ENCODE peak calls at places on chromosomes 1 and 21, in ten cellular contexts. D is sigmoid colon, P is colonic mucosa, W is cardiac muscle cell, Z is HL-60, Y is IMR-90, C is RWPE2, H is tibial artery, R is left ventricle myocardium inferior, X is endodermal cell. A is an unnamed sample.

GRCh38 chr1:89203166-89203565 is 4.4 kb upstream of the GBP4 start:
- DNase-seq in D (no peak), P (no peak), W (no peak), Z (no peak), Y (no peak), C (no peak), H (no peak), R (no peak), X (no peak), A (no peak)

GRCh38 chr1:15916417-15916816 is 59.5 kb downstream of the ZBTB17 start:
- DNase-seq in D (no peak), P (no peak), W (no peak), Z (no peak), Y (peak; percentile 63), C (no peak), H (no peak), R (no peak), X (no peak), A (no peak)

GRCh38 chr1:112689842-112690237 is 15.4 kb downstream of the MOV10 start:
- DNase-seq in D (no peak), P (no peak), W (no peak), Z (no peak), Y (no peak), C (no peak), H (no peak), R (no peak), X (no peak), A (no peak)

GRCh38 chr1:26132128-26132824 is 20.7 kb downstream of the PDIK1L start:
- DNase-seq in D (no peak), P (peak; percentile 53), W (no peak), Z (no peak), Y (no peak), C (no peak), H (no peak), R (no peak), X (peak; percentile 73), A (no peak)

GRCh38 chr21:25639922-25640670 is 1.0 kb downstream of the JAM2 start:
- DNase-seq in D (peak; percentile 73), P (peak; percentile 22), W (no peak), Z (no peak), Y (no peak), C (no peak), H (no peak), R (peak; percentile 38), X (peak; percentile 75), A (peak; percentile 64)

GRCh38 chr1:181094813-181095212 is 6.3 kb downstream of the IER5 start:
- DNase-seq in D (peak; percentile 76), P (no peak), W (peak; percentile 96), Z (no peak), Y (peak; percentile 91), C (no peak), H (no peak), R (no peak), X (no peak), A (no peak)

GRCh38 chr1:180424848-180425457 is 77.4 kb downstream of the ACBD6 start:
- DNase-seq in D (no peak), P (no peak), W (no peak), Z (no peak), Y (no peak), C (no peak), H (no peak), R (no peak), X (no peak), A (no peak)

GRCh38 chr1:246139745-246140182 is 367.3 kb downstream of the SMYD3 start:
- DNase-seq in D (no peak), P (no peak), W (peak; percentile 34), Z (no peak), Y (peak; percentile 93), C (no peak), H (no peak), R (no peak), X (no peak), A (no peak)

GRCh38 chr1:88877382-88877825 is 14.0 kb downstream of the GTF2B start:
- DNase-seq in D (no peak), P (no peak), W (peak; percentile 41), Z (no peak), Y (peak; percentile 61), C (no peak), H (no peak), R (no peak), X (peak; percentile 45), A (no peak)

GRCh38 chr21:35257413-35257812 is 208.3 kb upstream of the RUNX1 start:
- DNase-seq in D (peak; percentile 68), P (peak; percentile 51), W (peak; percentile 95), Z (no peak), Y (peak; percentile 96), C (peak; percentile 70), H (peak; percentile 72), R (peak; percentile 42), X (no peak), A (no peak)

GRCh38 chr1:50424045-50424939 is 1.0 kb upstream of the DMRTA2 start:
- DNase-seq in D (no peak), P (no peak), W (no peak), Z (no peak), Y (no peak), C (no peak), H (no peak), R (no peak), X (no peak), A (no peak)

GRCh38 chr1:50796277-50796676 is 163.8 kb downstream of the FAF1 start:
- DNase-seq in D (no peak), P (no peak), W (peak; percentile 9), Z (no peak), Y (no peak), C (no peak), H (no peak), R (no peak), X (no peak), A (no peak)

GRCh38 chr1:31421404-31422040 is 8.5 kb downstream of the SERINC2 start:
- DNase-seq in D (no peak), P (no peak), W (peak; percentile 49), Z (no peak), Y (peak; percentile 32), C (no peak), H (no peak), R (no peak), X (peak; percentile 86), A (no peak)

GRCh38 chr1:43766086-43766784 is 58.9 kb downstream of the ST3GAL3 start:
- DNase-seq in D (no peak), P (no peak), W (no peak), Z (no peak), Y (no peak), C (no peak), H (no peak), R (no peak), X (peak; percentile 85), A (no peak)

DNA sequence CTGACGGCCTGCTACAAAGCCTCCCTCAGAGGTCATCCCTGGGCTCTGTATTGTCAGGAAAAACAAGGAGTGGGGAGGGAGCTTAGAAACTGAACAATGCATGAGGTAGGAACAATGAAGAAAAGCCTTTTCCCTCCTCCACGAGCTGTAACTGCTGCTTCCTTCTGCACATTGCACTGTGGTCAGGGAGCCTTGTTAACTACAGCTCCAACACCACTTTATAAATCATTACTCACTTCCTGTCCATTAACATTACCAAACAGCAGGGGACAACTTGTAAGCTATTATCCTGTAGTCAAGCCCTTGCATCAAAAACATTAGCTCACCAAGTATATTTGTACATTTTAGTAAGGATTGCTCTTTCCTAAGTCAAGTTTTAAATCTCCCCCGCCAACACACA is 336.0 kb upstream of the NR5A2 start:
- DNase-seq in D (no peak), P (no peak), W (peak; percentile 91), Z (peak; percentile 8), Y (peak; percentile 82), C (no peak), H (no peak), R (no peak), X (no peak), A (no peak)
- TF ChIP-seq CTCF in D (no peak), P (no peak), W (peak; percentile 4), Z (no peak), Y (no peak), C (no peak), H (no peak), R (no peak), X (no peak), A (no peak)

DNA sequence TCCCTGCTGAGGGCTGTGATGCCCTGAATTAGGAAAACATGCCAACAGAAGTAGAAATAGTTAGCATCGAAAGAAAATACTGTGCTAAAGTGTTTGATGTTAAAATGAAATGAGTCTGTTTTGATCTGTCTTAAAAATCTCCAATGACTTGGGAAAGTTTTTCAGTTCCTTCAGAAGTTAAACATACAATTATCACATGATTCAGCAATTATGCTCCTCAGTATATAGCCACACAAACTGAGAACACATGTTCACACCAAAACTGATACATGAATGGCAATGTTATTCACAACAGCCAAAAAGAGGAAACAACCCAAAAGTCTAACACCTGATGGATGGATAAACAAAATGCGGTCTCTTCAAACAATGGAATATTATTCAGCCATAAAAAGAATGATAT is 130.6 kb downstream of the PTPN14 start:
- DNase-seq in D (no peak), P (no peak), W (no peak), Z (no peak), Y (no peak), C (no peak), H (no peak), R (no peak), X (no peak), A (no peak)
- H3K27ac ChIP-seq in D (no peak overlapping the region), P (no peak overlapping the region), W (no peak overlapping the region), Z (no peak overlapping the region), Y (no peak overlapping the region), C (peak overlapping the region; percentile 90), H (no peak overlapping the region), R (no peak overlapping the region), X (no peak overlapping the region), A (no peak overlapping the region)

GRCh38 chr1:150826299-150826698 is 18.2 kb upstream of the CTSK start:
- DNase-seq in D (no peak), P (no peak), W (no peak), Z (no peak), Y (no peak), C (no peak), H (no peak), R (no peak), X (no peak), A (no peak)

GRCh38 chr1:150832597-150832996 is 24.5 kb upstream of the CTSK start:
- DNase-seq in D (no peak), P (no peak), W (no peak), Z (no peak), Y (no peak), C (no peak), H (no peak), R (no peak), X (no peak), A (no peak)

GRCh38 chr1:150829751-150830150 is 21.7 kb upstream of the CTSK start:
- DNase-seq in D (no peak), P (no peak), W (no peak), Z (no peak), Y (no peak), C (no peak), H (no peak), R (no peak), X (peak; percentile 64), A (no peak)
- TF ChIP-seq CTCF in D (no peak), P (no peak), W (peak; percentile 22), Z (no peak), Y (no peak), C (peak; percentile 17), H (peak; percentile 22), R (peak; percentile 37), X (peak; percentile 72), A (no peak)

DNA sequence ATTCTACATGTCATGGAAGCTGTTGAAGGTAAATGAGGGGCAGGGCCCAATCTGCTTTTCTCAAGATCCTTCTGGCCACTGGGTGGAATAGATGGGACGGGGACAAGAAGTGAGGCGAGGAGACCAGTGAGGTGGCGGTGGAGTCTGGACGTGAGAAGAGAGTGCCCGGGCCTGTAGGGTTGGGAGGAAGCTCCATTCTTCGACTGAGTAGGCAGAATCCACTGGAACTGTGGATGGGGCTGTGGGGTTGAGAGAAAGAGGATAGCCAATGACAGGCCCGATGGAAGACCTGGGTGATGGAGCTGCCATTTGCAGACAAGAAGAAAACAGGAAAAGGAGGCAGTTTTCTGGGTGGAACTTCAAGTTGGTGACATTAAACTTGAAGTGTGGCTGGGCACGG is 10.3 kb downstream of the SLC1A7 start:
- DNase-seq in D (peak; percentile 62), P (no peak), W (no peak), Z (no peak), Y (no peak), C (no peak), H (peak; percentile 31), R (no peak), X (peak; percentile 26), A (no peak)
- H3K27ac ChIP-seq in D (peak overlapping the region; percentile 80), P (no peak overlapping the region), W (no peak overlapping the region), Z (no peak overlapping the region), Y (no peak overlapping the region), C (no peak overlapping the region), H (no peak overlapping the region), R (no peak overlapping the region), X (no peak overlapping the region), A (no peak overlapping the region)